ENCODE peak calls at places on chromosomes 16 and 17, in five cellular contexts. K, J, L, Y and W are unnamed samples.

GRCh38 chr17:76193616-76194015 is 46.7 kb downstream of the RNF157 start:
- DNase-seq in K (no peak), J (no peak), L (peak; percentile 36), Y (no peak), W (no peak)

GRCh38 chr17:50642722-50643656 is 8.3 kb downstream of the ABCC3 start:
- DNase-seq in K (no peak), J (no peak), L (no peak), Y (no peak), W (no peak)

GRCh38 chr16:2147981-2148671 is at the start of gene RAB26:
- DNase-seq in K (peak; percentile 64), J (peak; percentile 67), L (peak; percentile 54), Y (peak; percentile 23), W (no peak)

GRCh38 chr16:2191446-2191706 is 5.0 kb downstream of the CASKIN1 start:
- DNase-seq in K (no peak), J (no peak), L (no peak), Y (no peak), W (no peak)

GRCh38 chr17:17826340-17826708 is 10.5 kb downstream of the SREBF1 start:
- DNase-seq in K (no peak), J (no peak), L (no peak), Y (no peak), W (no peak)

GRCh38 chr16:180921-181667 is 835 bp downstream of the HBQ1 start:
- DNase-seq in K (peak; percentile 91), J (peak; percentile 33), L (peak; percentile 76), Y (peak; percentile 70), W (no peak)

GRCh38 chr17:66784621-66785364 is 50.1 kb upstream of the CACNG5 start:
- DNase-seq in K (no peak), J (no peak), L (no peak), Y (no peak), W (no peak)

GRCh38 chr16:77531741-77532140 is 96.9 kb upstream of the ADAMTS18 start:
- DNase-seq in K (no peak), J (no peak), L (no peak), Y (no peak), W (no peak)

GRCh38 chr17:76074390-76075363 is at the start of gene GALR2:
- DNase-seq in K (no peak), J (no peak), L (no peak), Y (no peak), W (no peak)